ENCODE peak calls at places on chromosomes 3 and 15, in ten cellular contexts. N is NB4; A is non-pigmented ciliary epithelial cell; O is cardiac fibroblast; X is nephron progenitor cell; Z is stimulated activated naive CD4-positive, alpha-beta T cell; U is NCI-H146; C is activated T-cell treated with anti-CD3 and anti-CD28 coated beads for 1 hour; S is stimulated activated CD4-positive, alpha-beta T cell treated with anti-CD3 and anti-CD28 coated beads, Interleukin-4, amount 100 ng/mL, for 24 hours; D is psoas muscle. W is an unnamed sample.

GRCh38 chr15:89178307-89178977 is 42.9 kb downstream of the RLBP1 start:
- DNase-seq in O (no peak), A (no peak), D (no peak), C (no peak), X (no peak), Z (no peak), S (no peak), N (no peak), U (no peak), W (no peak)

GRCh38 chr3:100401674-100402036 is 316 bp downstream of the LNP1 start:
- DNase-seq in X (peak; percentile 37), A (no peak), Z (peak; percentile 56), N (peak; percentile 74), C (peak; percentile 30), O (peak; percentile 62), D (peak; percentile 54), U (peak; percentile 67), S (peak; percentile 56), W (peak; percentile 55)

GRCh38 chr3:123679712-123680386 is 95.0 kb upstream of the HACD2 start:
- DNase-seq in C (no peak), D (no peak), Z (no peak), N (no peak), U (no peak), S (no peak), X (no peak), O (no peak), A (no peak), W (no peak)

GRCh38 chr3:142613491-142613890 is 17.3 kb downstream of the PLS1 start:
- DNase-seq in U (no peak), O (no peak), Z (no peak), D (no peak), C (no peak), A (no peak), X (no peak), N (no peak), S (no peak), W (no peak)

GRCh38 chr3:34731879-34732278 is 907.4 kb upstream of the ARPP21 start:
- DNase-seq in A (no peak), N (no peak), C (no peak), X (peak; percentile 33), D (no peak), U (no peak), Z (no peak), S (no peak), O (no peak), W (no peak)

GRCh38 chr3:133167340-133168024 is 129.3 kb downstream of the TMEM108 start:
- DNase-seq in S (no peak), U (no peak), Z (no peak), N (no peak), X (no peak), C (no peak), A (no peak), O (no peak), D (peak; percentile 41), W (no peak)

GRCh38 chr15:72195101-72195511 is 2.5 kb downstream of the GRAMD2A start:
- DNase-seq in Z (no peak), C (no peak), D (no peak), O (no peak), N (peak; percentile 90), S (no peak), X (no peak), U (no peak), A (no peak), W (no peak)

GRCh38 chr3:187673012-187673411 is 2.8 kb upstream of the SST start:
- DNase-seq in Z (no peak), X (no peak), D (no peak), A (no peak), O (no peak), S (no peak), U (no peak), N (no peak), C (no peak), W (no peak)

GRCh38 chr15:91311986-91312385 is 211.9 kb downstream of the SV2B start:
- DNase-seq in X (no peak), N (peak; percentile 61), C (no peak), A (no peak), Z (no peak), D (no peak), O (no peak), U (no peak), S (no peak), W (no peak)

GRCh38 chr15:41796457-41796856 is 22.2 kb downstream of the MAPKBP1 start:
- DNase-seq in X (no peak), C (no peak), N (no peak), D (no peak), O (peak; percentile 83), U (no peak), S (no peak), A (no peak), Z (no peak), W (peak; percentile 30)

GRCh38 chr15:51443282-51443914 is 101.9 kb downstream of the GLDN start:
- DNase-seq in X (no peak), A (no peak), N (peak; percentile 4), U (no peak), Z (no peak), S (no peak), D (peak; percentile 35), C (no peak), O (no peak), W (no peak)

GRCh38 chr3:107986505-107986904 is 104.3 kb downstream of the CD47 start:
- DNase-seq in D (no peak), U (no peak), S (no peak), Z (no peak), A (no peak), O (peak; percentile 62), N (no peak), X (no peak), C (no peak), W (no peak)

GRCh38 chr15:34942363-34942762 is 27.2 kb downstream of the AQR start:
- DNase-seq in Z (no peak), X (no peak), D (no peak), N (no peak), U (no peak), S (no peak), C (no peak), A (peak; percentile 45), O (peak; percentile 79), W (no peak)

GRCh38 chr3:107710851-107711250 is 188.1 kb downstream of the BBX start:
- DNase-seq in O (peak; percentile 35), D (peak; percentile 84), Z (no peak), C (no peak), U (no peak), X (no peak), N (peak; percentile 6), A (no peak), S (no peak), W (no peak)

GRCh38 chr3:41447701-41448100 is 248.4 kb downstream of the CTNNB1 start:
- DNase-seq in X (no peak), S (no peak), D (no peak), Z (no peak), A (no peak), U (no peak), O (no peak), N (no peak), C (no peak), W (no peak)

GRCh38 chr3:136952292-136952691 is 5.5 kb upstream of the IL20RB start:
- DNase-seq in Z (no peak), S (no peak), X (no peak), D (no peak), C (no peak), A (no peak), N (no peak), U (no peak), O (peak; percentile 29), W (no peak)

GRCh38 chr3:135851201-135852061 is 114.1 kb upstream of the PPP2R3A start:
- DNase-seq in N (no peak), O (no peak), X (no peak), S (no peak), A (no peak), C (no peak), D (no peak), U (peak; percentile 77), Z (no peak), W (no peak)

GRCh38 chr3:152287898-152288576 is 19.3 kb downstream of the MBNL1 start:
- DNase-seq in D (no peak), S (no peak), X (no peak), A (no peak), Z (no peak), O (no peak), U (no peak), C (no peak), N (no peak), W (no peak)

GRCh38 chr3:114320251-114320650 is 26.4 kb downstream of the TIGIT start:
- DNase-seq in Z (no peak), A (no peak), S (no peak), D (no peak), O (peak; percentile 23), N (no peak), C (no peak), U (no peak), X (no peak), W (no peak)

GRCh38 chr3:173753593-173753992 is 356.0 kb downstream of the NLGN1 start:
- DNase-seq in D (no peak), A (no peak), X (no peak), N (no peak), S (no peak), Z (no peak), C (no peak), U (no peak), O (no peak), W (no peak)

GRCh38 chr3:18295171-18295920 is 129.8 kb downstream of the SATB1 start:
- DNase-seq in U (peak; percentile 57), S (peak; percentile 6), C (no peak), A (peak; percentile 47), O (peak; percentile 55), N (peak; percentile 58), X (peak; percentile 23), D (no peak), Z (no peak), W (peak; percentile 19)

GRCh38 chr15:51782357-51782896 is 31.0 kb downstream of the TMOD2 start:
- DNase-seq in X (no peak), U (no peak), O (peak; percentile 24), Z (no peak), A (no peak), N (peak; percentile 55), C (no peak), D (no peak), S (no peak), W (no peak)

GRCh38 chr15:89825264-89825940 is 10.8 kb upstream of the ANPEP start:
- DNase-seq in U (no peak), D (no peak), X (no peak), N (peak; percentile 87), O (no peak), Z (no peak), S (no peak), C (no peak), A (no peak), W (no peak)

GRCh38 chr3:190385835-190386688 is 1.9 kb upstream of the CLDN16 start:
- DNase-seq in N (peak; percentile 60), D (no peak), C (no peak), X (no peak), U (no peak), O (peak; percentile 90), A (peak; percentile 95), S (no peak), Z (no peak), W (peak; percentile 93)

GRCh38 chr3:8371085-8371551 is 130.5 kb upstream of the LMCD1 start:
- DNase-seq in O (peak; percentile 82), D (no peak), U (no peak), A (peak; percentile 48), N (peak; percentile 6), C (no peak), Z (no peak), S (no peak), X (no peak), W (no peak)

GRCh38 chr15:75695206-75695605 is 17.4 kb downstream of the CSPG4 start:
- DNase-seq in O (no peak), X (no peak), N (peak; percentile 59), Z (no peak), C (no peak), S (no peak), D (no peak), A (no peak), U (peak; percentile 46), W (no peak)

GRCh38 chr15:33526532-33526931 is 215.8 kb downstream of the RYR3 start:
- DNase-seq in S (no peak), X (no peak), A (no peak), N (no peak), O (no peak), Z (no peak), D (no peak), C (no peak), U (no peak), W (no peak)

GRCh38 chr15:100809587-100809986 is 70.0 kb upstream of the ALDH1A3 start:
- DNase-seq in N (no peak), S (no peak), O (no peak), D (no peak), U (no peak), C (no peak), Z (no peak), A (no peak), X (no peak), W (no peak)

W was measured in SJSA1.